ENCODE peak calls at places on chromosomes 1 and 21, in seven cellular contexts. G is activated CD4-positive, alpha-beta T cell treated with anti-CD3 and anti-CD28 coated beads for 24 hours; Z is Ammon's horn; K is activated T-cell treated with anti-CD3 and anti-CD28 coated beads for 48 hours; P is hepatocyte; R is T-helper 2 cell; H is COR-L47. M is an unnamed sample.
A peak's percentile ranks its signal among the peaks of the same experiment; 100 is the strongest.

GRCh38 chr1:226660410-226661182 is 78.5 kb downstream of the ITPKB start:
- DNase-seq in G (no peak), Z (no peak), K (no peak), P (no peak), R (no peak), H (no peak), M (peak; percentile 44)

GRCh38 chr1:25107643-25108010 is 124.7 kb downstream of the SYF2 start:
- DNase-seq in G (no peak), Z (no peak), K (no peak), P (no peak), R (no peak), H (no peak), M (no peak)

GRCh38 chr1:46081620-46082019 is 50.8 kb downstream of the PIK3R3 start:
- DNase-seq in G (no peak), Z (no peak), K (no peak), P (no peak), R (no peak), H (no peak), M (no peak)

GRCh38 chr1:232443372-232443771 is 186.6 kb downstream of the SIPA1L2 start:
- DNase-seq in G (no peak), Z (no peak), K (no peak), P (no peak), R (no peak), H (no peak), M (no peak)

GRCh38 chr1:206496131-206496793 is 11.1 kb upstream of the RASSF5 start:
- DNase-seq in G (no peak), Z (no peak), K (no peak), P (no peak), R (no peak), H (peak; percentile 40), M (no peak)

GRCh38 chr1:46532498-46533178 is 18.8 kb downstream of the KNCN start:
- DNase-seq in G (peak; percentile 63), Z (peak; percentile 48), K (peak; percentile 62), P (peak; percentile 82), R (peak; percentile 43), H (peak; percentile 42), M (no peak)

GRCh38 chr1:163692266-163692665 is 370.5 kb downstream of the NUF2 start:
- DNase-seq in G (no peak), Z (no peak), K (no peak), P (no peak), R (no peak), H (no peak), M (no peak)

GRCh38 chr21:36349315-36349714 is 29.3 kb downstream of the MORC3 start:
- DNase-seq in G (no peak), Z (no peak), K (no peak), P (no peak), R (no peak), H (no peak), M (no peak)

GRCh38 chr1:203081465-203082355 is 4.1 kb downstream of the MYOG start:
- DNase-seq in G (no peak), Z (no peak), K (no peak), P (no peak), R (no peak), H (no peak), M (no peak)

GRCh38 chr1:196078691-196079090 is 529.5 kb downstream of the KCNT2 start:
- DNase-seq in G (no peak), Z (no peak), K (no peak), P (no peak), R (no peak), H (no peak), M (no peak)

GRCh38 chr1:36199934-36200741 is 24.1 kb upstream of the THRAP3 start:
- DNase-seq in G (no peak), Z (peak; percentile 74), K (no peak), P (no peak), R (no peak), H (no peak), M (no peak)

GRCh38 chr21:44064852-44065403 is 42.3 kb upstream of the PWP2 start:
- DNase-seq in G (no peak), Z (no peak), K (no peak), P (no peak), R (no peak), H (no peak), M (no peak)

GRCh38 chr1:6385673-6386191 is 7.8 kb downstream of the ACOT7 start:
- DNase-seq in G (no peak), Z (peak; percentile 57), K (no peak), P (peak; percentile 68), R (no peak), H (no peak), M (peak; percentile 96)

GRCh38 chr1:59146651-59147358 is 150.1 kb upstream of the FGGY start:
- DNase-seq in G (peak; percentile 17), Z (peak; percentile 43), K (peak; percentile 37), P (peak; percentile 62), R (no peak), H (no peak), M (peak; percentile 68)

GRCh38 chr1:32447469-32448185 is 17.2 kb upstream of the ZBTB8B start:
- DNase-seq in G (no peak), Z (no peak), K (no peak), P (peak; percentile 62), R (no peak), H (no peak), M (peak; percentile 91)

GRCh38 chr1:82139751-82140468 is 339.2 kb downstream of the ADGRL2 start:
- DNase-seq in G (no peak), Z (no peak), K (no peak), P (no peak), R (no peak), H (no peak), M (no peak)

GRCh38 chr1:58031416-58031815 is 515.1 kb downstream of the OMA1 start:
- DNase-seq in G (no peak), Z (no peak), K (no peak), P (no peak), R (no peak), H (no peak), M (no peak)

GRCh38 chr1:170310931-170311330 is 165.2 kb downstream of the NTMT2 start:
- DNase-seq in G (no peak), Z (no peak), K (no peak), P (no peak), R (no peak), H (no peak), M (no peak)

GRCh38 chr1:61742620-61743431 is 546 bp downstream of the PATJ start:
- DNase-seq in G (no peak), Z (peak; percentile 58), K (no peak), P (peak; percentile 69), R (no peak), H (no peak), M (peak; percentile 87)